ENCODE peak calls at places on chromosomes 13 and 19, in four cellular contexts. F is activated CD8-positive, alpha-beta memory T cell treated with anti-CD3 and anti-CD28 coated beads for 4 hours; R is lung; O is IMR-90. K is an unnamed sample.

GRCh38 chr19:2877398-2878331 is 10.5 kb downstream of the ZNF556 start:
- DNase-seq in F (no peak), R (no peak), O (no peak), K (no peak)

GRCh38 chr19:30385666-30386065 is 13.5 kb downstream of the ZNF536 start:
- DNase-seq in F (no peak), R (no peak), O (no peak), K (no peak)

GRCh38 chr19:8245869-8246835 is 37.0 kb downstream of the CERS4 start:
- DNase-seq in F (no peak), R (no peak), O (no peak), K (no peak)

GRCh38 chr19:18368504-18369222 is 17.3 kb upstream of the GDF15 start:
- DNase-seq in F (no peak), R (no peak), O (no peak), K (no peak)

GRCh38 chr13:50909605-50910482 is at the start of gene RNASEH2B:
- DNase-seq in F (peak), R (peak), O (peak), K (no peak)

GRCh38 chr13:27835799-27836198 is 43.5 kb downstream of the GSX1 start:
- DNase-seq in F (no peak), R (no peak), O (no peak), K (no peak)

GRCh38 chr19:19404879-19405860 is at the start of gene GATAD2A:
- DNase-seq in F (peak), R (peak), O (peak), K (peak)

GRCh38 chr13:110197041-110197440 is 109.9 kb downstream of the COL4A1 start:
- DNase-seq in F (no peak), R (no peak), O (peak), K (no peak)